ENCODE peak calls at places on chromosomes 3 and 15, in five cellular contexts. B is posterior cingulate gyrus; I is effector memory CD8-positive, alpha-beta T cell; T is T-helper 1 cell; U is mesothelial cell of epicardium. Z is an unnamed sample.

GRCh38 chr3:193375614-193376013 is 2.9 kb downstream of the ATP13A5 start:
- DNase-seq in U (no peak), T (no peak), B (no peak), I (no peak), Z (no peak)

GRCh38 chr3:36874351-36874874 is 70.4 kb downstream of the TRANK1 start:
- DNase-seq in B (no peak), I (no peak), U (no peak), T (no peak), Z (no peak)

GRCh38 chr15:67823371-67824156 is 1.7 kb upstream of the SKOR1 start:
- DNase-seq in T (no peak), U (no peak), B (peak), I (no peak), Z (no peak)

GRCh38 chr15:66679043-66679656 is 22.9 kb upstream of the SMAD6 start:
- DNase-seq in T (no peak), B (no peak), U (no peak), I (no peak), Z (no peak)

GRCh38 chr3:74639681-74640080 is 25.2 kb upstream of the CNTN3 start:
- DNase-seq in T (no peak), B (no peak), U (no peak), I (no peak), Z (no peak)

GRCh38 chr3:93843981-93844380 is 129.7 kb downstream of the PROS1 start:
- DNase-seq in U (no peak), I (no peak), T (no peak), B (no peak), Z (no peak)

GRCh38 chr3:186532641-186533072 is 11.5 kb downstream of the CRYGS start:
- DNase-seq in B (no peak), I (no peak), T (no peak), U (no peak), Z (no peak)

GRCh38 chr15:73876779-73877178 is 3.4 kb downstream of the TBC1D21 start:
- DNase-seq in U (no peak), B (no peak), I (no peak), T (no peak), Z (no peak)

GRCh38 chr3:8153778-8154177 is 347.8 kb upstream of the LMCD1 start:
- DNase-seq in U (no peak), T (no peak), I (no peak), B (no peak), Z (no peak)

GRCh38 chr3:187709155-187709554 is 6.8 kb upstream of the RTP2 start:
- DNase-seq in B (no peak), U (no peak), T (no peak), I (no peak), Z (no peak)

GRCh38 chr15:28021281-28022039 is 77.7 kb downstream of the OCA2 start:
- DNase-seq in B (peak), U (peak), I (no peak), T (no peak), Z (no peak)

GRCh38 chr3:99875573-99875924 is 57.9 kb downstream of the CMSS1 start:
- DNase-seq in B (no peak), T (no peak), I (no peak), U (no peak), Z (no peak)

GRCh38 chr15:68418611-68419161 is 13.3 kb downstream of the ITGA11 start:
- DNase-seq in U (no peak), T (no peak), I (no peak), B (no peak), Z (no peak)

GRCh38 chr3:195159117-195159818 is 111.7 kb downstream of the XXYLT1 start:
- DNase-seq in T (no peak), I (no peak), U (no peak), B (no peak), Z (no peak)

GRCh38 chr15:69578252-69578651 is 125.6 kb downstream of the RPLP1 start:
- DNase-seq in I (no peak), U (no peak), B (no peak), T (no peak), Z (no peak)

GRCh38 chr3:10223676-10224639 is 24.3 kb upstream of the TATDN2 start:
- DNase-seq in U (no peak), I (peak), T (peak), B (no peak), Z (no peak)

GRCh38 chr3:58793052-58793451 is 126.5 kb upstream of the FAM3D start:
- DNase-seq in I (no peak), U (no peak), T (no peak), B (no peak), Z (no peak)

GRCh38 chr3:13057641-13058040 is 15.6 kb downstream of the IQSEC1 start:
- DNase-seq in T (no peak), B (peak), U (no peak), I (no peak), Z (no peak)

GRCh38 chr3:160446522-160447056 is 3.0 kb downstream of the TRIM59 start:
- DNase-seq in I (no peak), T (no peak), B (no peak), U (no peak), Z (no peak)

GRCh38 chr3:31445701-31446100 is 87.0 kb upstream of the STT3B start:
- DNase-seq in U (no peak), T (no peak), I (no peak), B (no peak), Z (no peak)

GRCh38 chr3:127037423-127037841 is 54.5 kb downstream of the PLXNA1 start:
- DNase-seq in I (no peak), B (peak), U (no peak), T (peak), Z (no peak)

GRCh38 chr3:179541596-179541995 is 21.1 kb upstream of the ACTL6A start:
- DNase-seq in I (no peak), T (no peak), B (no peak), U (no peak), Z (no peak)

GRCh38 chr15:100818927-100819326 is 60.7 kb upstream of the ALDH1A3 start:
- DNase-seq in B (no peak), I (no peak), T (no peak), U (no peak), Z (no peak)

GRCh38 chr15:77031376-77032050 is 36.6 kb downstream of the PSTPIP1 start:
- DNase-seq in I (no peak), T (no peak), U (peak), B (peak), Z (peak)

GRCh38 chr3:171282041-171282440 is 178.2 kb downstream of the TNIK start:
- DNase-seq in I (no peak), U (no peak), T (no peak), B (no peak), Z (no peak)

Z was measured in suprapubic skin.